ENCODE peak calls at places on chromosomes 4 and X, in seven cellular contexts. N is neural progenitor cell, L is sigmoid colon, R is mesendoderm, C is HL-60, E is cardiac muscle cell, U is spleen. J is an unnamed sample.

GRCh38 chr4:24885342-24885741 is 27.5 kb downstream of the CCDC149 start:
- DNase-seq in R (peak; percentile 9), C (no peak), U (no peak), N (no peak), E (no peak), L (no peak), J (no peak)

GRCh38 chrX:2500091-2500680 is 590 bp downstream of the DHRSX start:
- DNase-seq in R (peak; percentile 70), N (peak; percentile 71), E (peak; percentile 49), U (peak; percentile 90), C (no peak), L (no peak), J (peak; percentile 79)

GRCh38 chrX:129665916-129666644 is 11.3 kb upstream of the APLN start:
- DNase-seq in E (no peak), N (no peak), R (peak; percentile 93), C (no peak), U (no peak), L (no peak), J (no peak)

GRCh38 chr4:138087181-138087714 is 154.9 kb downstream of the SLC7A11 start:
- DNase-seq in R (no peak), E (no peak), U (no peak), N (no peak), L (no peak), C (no peak), J (no peak)

GRCh38 chr4:29566371-29566770 is 1153.8 kb upstream of the PCDH7 start:
- DNase-seq in L (no peak), E (no peak), N (no peak), C (no peak), U (no peak), R (no peak), J (no peak)

GRCh38 chrX:69510914-69511513 is 6.9 kb downstream of the NALF2 start:
- DNase-seq in N (no peak), L (no peak), R (no peak), E (no peak), C (no peak), U (no peak), J (no peak)

GRCh38 chr4:139330283-139330682 is 28.0 kb upstream of the NDUFC1 start:
- DNase-seq in U (no peak), C (no peak), L (no peak), R (no peak), E (no peak), N (no peak), J (no peak)

GRCh38 chr4:94458682-94459081 is 6.9 kb downstream of the PDLIM5 start:
- DNase-seq in C (no peak), U (no peak), N (no peak), L (no peak), R (no peak), E (no peak), J (no peak)

GRCh38 chrX:123629502-123629901 is 103.3 kb downstream of the THOC2 start:
- DNase-seq in U (no peak), L (no peak), C (no peak), R (peak; percentile 0), N (no peak), E (no peak), J (no peak)

GRCh38 chrX:53089224-53089842 is 4.6 kb upstream of the KANTR start:
- DNase-seq in C (no peak), U (peak; percentile 60), N (peak; percentile 52), E (peak; percentile 51), R (peak; percentile 64), L (peak; percentile 85), J (no peak)

GRCh38 chr4:110902500-110902899 is 279.6 kb upstream of the PITX2 start:
- DNase-seq in C (no peak), R (peak; percentile 63), L (no peak), N (no peak), U (no peak), E (no peak), J (no peak)

GRCh38 chrX:153928846-153929245 is 2.8 kb upstream of the ARHGAP4 start:
- DNase-seq in E (no peak), U (peak; percentile 72), L (no peak), R (no peak), N (no peak), C (no peak), J (no peak)

GRCh38 chr4:14726441-14727405 is 275.6 kb upstream of the CPEB2 start:
- DNase-seq in L (no peak), N (no peak), U (no peak), R (peak; percentile 44), E (no peak), C (no peak), J (no peak)

GRCh38 chr4:1019726-1020470 is 8.5 kb downstream of the FGFRL1 start:
- DNase-seq in R (peak; percentile 45), E (no peak), C (no peak), L (no peak), N (peak; percentile 76), U (no peak), J (no peak)

GRCh38 chr4:144374065-144374464 is 233.5 kb upstream of the GYPA start:
- DNase-seq in N (no peak), L (no peak), U (no peak), E (no peak), R (peak; percentile 92), C (no peak), J (no peak)

GRCh38 chr4:188960411-188961093 is 821.3 kb downstream of the TRIML1 start:
- DNase-seq in E (no peak), N (no peak), U (no peak), C (no peak), L (no peak), R (peak; percentile 34), J (no peak)

GRCh38 chrX:135438734-135439043 is 16.9 kb downstream of the SMIM10L2A start:
- DNase-seq in L (no peak), R (no peak), E (no peak), N (no peak), U (peak; percentile 67), C (no peak), J (no peak)

GRCh38 chrX:12978205-12979010 is 3.5 kb downstream of the TMSB4X start:
- DNase-seq in L (peak; percentile 77), N (peak; percentile 75), R (peak; percentile 87), U (peak; percentile 91), E (no peak), C (no peak), J (peak; percentile 71)

GRCh38 chrX:153102436-153102835 is 30.2 kb downstream of the PNMA6A start:
- DNase-seq in L (no peak), R (peak; percentile 0), E (no peak), U (no peak), C (no peak), N (no peak), J (no peak)

GRCh38 chr4:149296503-149296902 is 519.1 kb downstream of the IQCM start:
- DNase-seq in E (peak; percentile 30), N (no peak), U (no peak), L (no peak), C (no peak), R (no peak), J (no peak)

GRCh38 chrX:1679238-1679637 is 64.4 kb downstream of the ASMT start:
- DNase-seq in N (no peak), C (no peak), L (no peak), R (no peak), U (no peak), E (no peak), J (no peak)

GRCh38 chrX:9859711-9860555 is 73.7 kb downstream of the SHROOM2 start:
- DNase-seq in C (no peak), R (no peak), U (no peak), L (no peak), N (no peak), E (no peak), J (no peak)

GRCh38 chr4:41281038-41281634 is 24.4 kb downstream of the UCHL1 start:
- DNase-seq in E (peak; percentile 83), L (peak; percentile 64), N (peak; percentile 87), R (peak; percentile 91), U (no peak), C (peak; percentile 23), J (no peak)

GRCh38 chr4:137998666-137999429 is 243.3 kb downstream of the SLC7A11 start:
- DNase-seq in C (no peak), L (no peak), E (no peak), R (peak; percentile 7), N (no peak), U (no peak), J (no peak)

GRCh38 chrX:97021680-97022079 is 138.0 kb downstream of the RPA4 start:
- DNase-seq in C (no peak), R (no peak), U (no peak), N (no peak), E (no peak), L (no peak), J (no peak)

GRCh38 chr4:8427761-8428287 is 12.7 kb downstream of the ACOX3 start:
- DNase-seq in U (no peak), L (peak; percentile 76), N (peak; percentile 35), R (peak; percentile 58), C (peak; percentile 58), E (peak; percentile 59), J (no peak)

GRCh38 chrX:40108084-40108958 is 10.6 kb upstream of the BCOR start:
- DNase-seq in C (no peak), E (peak; percentile 58), U (peak; percentile 77), L (peak; percentile 84), R (peak; percentile 73), N (peak; percentile 76), J (peak; percentile 76)

GRCh38 chr4:109562457-109563237 is 2.6 kb downstream of the MCUB start:
- DNase-seq in N (peak; percentile 40), R (no peak), C (no peak), L (no peak), E (peak; percentile 34), U (no peak), J (no peak)
- H3K27me3 ChIP-seq in N (peaks cover 9% of the 10 kb centered on the region), R (no peaks in the 10 kb centered on the region), C (peaks cover 14% of the 10 kb centered on the region), L (no peaks in the 10 kb centered on the region), E (peaks cover 29% of the 10 kb centered on the region), U (no peaks in the 10 kb centered on the region), J (no peaks in the 10 kb centered on the region)

GRCh38 chrX:79559290-79559689 is 192.2 kb upstream of the ITM2A start:
- DNase-seq in L (no peak), E (no peak), R (no peak), C (no peak), N (no peak), U (no peak), J (no peak)

GRCh38 chrX:79557212-79557611 is 190.1 kb upstream of the ITM2A start:
- DNase-seq in E (no peak), L (no peak), R (no peak), N (no peak), U (no peak), C (no peak), J (no peak)

DNA sequence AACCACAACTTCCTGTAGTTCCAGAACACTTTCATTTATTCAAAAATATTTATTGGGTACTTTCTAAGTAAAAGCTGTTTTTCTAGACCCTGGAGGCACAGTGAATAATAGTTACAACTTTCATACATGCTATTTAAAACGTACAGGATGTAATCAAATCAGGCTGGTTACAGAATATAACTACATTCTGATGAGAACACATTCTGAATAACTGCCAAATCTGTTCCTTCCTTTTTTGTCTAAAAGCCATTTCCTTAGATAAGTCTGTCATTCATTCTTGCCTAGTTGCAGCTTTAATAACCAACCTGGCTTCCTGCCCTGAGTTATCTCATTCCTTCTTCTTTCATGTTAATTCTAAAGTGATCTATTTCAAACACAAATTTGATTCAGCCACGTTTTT is 189.6 kb upstream of the ITM2A start:
- DNase-seq in N (no peak), L (no peak), U (no peak), E (no peak), R (no peak), C (no peak), J (no peak)
- H3K27me3 ChIP-seq in N (no peaks in the 10 kb centered on the region), L (no peaks in the 10 kb centered on the region), U (no peaks in the 10 kb centered on the region), E (no peaks in the 10 kb centered on the region), R (no peaks in the 10 kb centered on the region), C (no peaks in the 10 kb centered on the region), J (no peaks in the 10 kb centered on the region)

GRCh38 chr4:108166038-108166437 is 2.7 kb downstream of the LEF1 start:
- DNase-seq in E (no peak), C (no peak), U (no peak), R (no peak), L (no peak), N (peak; percentile 32), J (no peak)
- H3K27me3 ChIP-seq in E (peaks cover 17% of the 10 kb centered on the region), C (peaks cover 69% of the 10 kb centered on the region), U (peaks cover 31% of the 10 kb centered on the region), R (peaks cover 10% of the 10 kb centered on the region), L (peaks cover 100% of the 10 kb centered on the region), N (peaks cover 89% of the 10 kb centered on the region), J (peaks cover 76% of the 10 kb centered on the region)

GRCh38 chr4:4855293-4856070 is 4.0 kb upstream of the MSX1 start:
- DNase-seq in U (peak; percentile 40), E (no peak), N (peak; percentile 49), L (no peak), R (peak; percentile 68), C (no peak), J (peak; percentile 12)
- H3K27me3 ChIP-seq in U (peaks cover 72% of the 10 kb centered on the region), E (peaks cover 94% of the 10 kb centered on the region), N (peaks cover 99% of the 10 kb centered on the region), L (peaks cover 98% of the 10 kb centered on the region), R (peaks cover 18% of the 10 kb centered on the region), C (peaks cover 72% of the 10 kb centered on the region), J (peaks cover 93% of the 10 kb centered on the region)

J was measured in upper lobe of right lung.